ENCODE peak calls at places on chromosomes 2 and 18, in five cellular contexts. One of them, this sample, is unnamed.

GRCh38 chr2:54941248-54941984 is 108.8 kb downstream of the RTN4 start:
- DNase-seq in right cardiac atrium: no peak
- DNase-seq in 8988T: no peak
- DNase-seq in mucosa of gallbladder: no peak
- DNase-seq in DMS53: no peak
- DNase-seq in this sample: no peak

GRCh38 chr2:119252186-119253113 is 28.8 kb downstream of the STEAP3 start:
- DNase-seq in right cardiac atrium: no peak
- DNase-seq in 8988T: peak
- DNase-seq in mucosa of gallbladder: no peak
- DNase-seq in DMS53: no peak
- DNase-seq in this sample: no peak

GRCh38 chr2:107467414-107467813 is 359.3 kb upstream of the RGPD4 start:
- DNase-seq in right cardiac atrium: no peak
- DNase-seq in 8988T: no peak
- DNase-seq in mucosa of gallbladder: no peak
- DNase-seq in DMS53: no peak
- DNase-seq in this sample: no peak

GRCh38 chr18:12943200-12943599 is 4.6 kb upstream of the SEH1L start:
- DNase-seq in right cardiac atrium: no peak
- DNase-seq in 8988T: no peak
- DNase-seq in mucosa of gallbladder: no peak
- DNase-seq in DMS53: no peak
- DNase-seq in this sample: no peak

GRCh38 chr2:41914936-41915335 is 132.9 kb upstream of the PKDCC start:
- DNase-seq in right cardiac atrium: no peak
- DNase-seq in 8988T: no peak
- DNase-seq in mucosa of gallbladder: no peak
- DNase-seq in DMS53: no peak
- DNase-seq in this sample: no peak

GRCh38 chr2:85390941-85391669 is 19.1 kb downstream of the CAPG start:
- DNase-seq in right cardiac atrium: peak
- DNase-seq in 8988T: peak
- DNase-seq in mucosa of gallbladder: peak
- DNase-seq in DMS53: peak
- DNase-seq in this sample: peak

GRCh38 chr2:43269074-43269572 is 42.7 kb upstream of the ZFP36L2 start:
- DNase-seq in right cardiac atrium: peak
- DNase-seq in 8988T: no peak
- DNase-seq in mucosa of gallbladder: peak
- DNase-seq in DMS53: no peak
- DNase-seq in this sample: peak

GRCh38 chr2:124145982-124146381 is 120.9 kb downstream of the CNTNAP5 start:
- DNase-seq in right cardiac atrium: no peak
- DNase-seq in 8988T: no peak
- DNase-seq in mucosa of gallbladder: no peak
- DNase-seq in DMS53: peak
- DNase-seq in this sample: no peak

GRCh38 chr2:155169317-155169716 is 470.8 kb downstream of the KCNJ3 start:
- DNase-seq in right cardiac atrium: no peak
- DNase-seq in 8988T: no peak
- DNase-seq in mucosa of gallbladder: no peak
- DNase-seq in DMS53: peak
- DNase-seq in this sample: no peak

GRCh38 chr2:144826105-144826504 is 306.2 kb upstream of the ZEB2 start:
- DNase-seq in right cardiac atrium: no peak
- DNase-seq in 8988T: no peak
- DNase-seq in mucosa of gallbladder: no peak
- DNase-seq in DMS53: no peak
- DNase-seq in this sample: no peak

GRCh38 chr18:35376393-35376741 is 770 bp downstream of the ZNF396 start:
- DNase-seq in right cardiac atrium: peak
- DNase-seq in 8988T: no peak
- DNase-seq in mucosa of gallbladder: peak
- DNase-seq in DMS53: peak
- DNase-seq in this sample: peak

GRCh38 chr2:185618630-185619029 is 120.0 kb upstream of the FSIP2 start:
- DNase-seq in right cardiac atrium: no peak
- DNase-seq in 8988T: no peak
- DNase-seq in mucosa of gallbladder: no peak
- DNase-seq in DMS53: peak
- DNase-seq in this sample: no peak

GRCh38 chr2:191365089-191365488 is 119.9 kb downstream of the MYO1B start:
- DNase-seq in right cardiac atrium: no peak
- DNase-seq in 8988T: no peak
- DNase-seq in mucosa of gallbladder: no peak
- DNase-seq in DMS53: no peak
- DNase-seq in this sample: no peak

GRCh38 chr2:212539145-212539880 is 711 bp upstream of the ERBB4 start:
- DNase-seq in right cardiac atrium: peak
- DNase-seq in 8988T: no peak
- DNase-seq in mucosa of gallbladder: peak
- DNase-seq in DMS53: peak
- DNase-seq in this sample: peak

GRCh38 chr2:111946294-111947114 is 48.1 kb downstream of the MERTK start:
- DNase-seq in right cardiac atrium: no peak
- DNase-seq in 8988T: no peak
- DNase-seq in mucosa of gallbladder: peak
- DNase-seq in DMS53: peak
- DNase-seq in this sample: peak

GRCh38 chr18:25446972-25447371 is 95.0 kb upstream of the ZNF521 start:
- DNase-seq in right cardiac atrium: no peak
- DNase-seq in 8988T: no peak
- DNase-seq in mucosa of gallbladder: no peak
- DNase-seq in DMS53: peak
- DNase-seq in this sample: no peak

GRCh38 chr2:137964066-137964858 is at the start of gene HNMT:
- DNase-seq in right cardiac atrium: peak
- DNase-seq in 8988T: no peak
- DNase-seq in mucosa of gallbladder: peak
- DNase-seq in DMS53: peak
- DNase-seq in this sample: peak

GRCh38 chr2:72214429-72215143 is 66.9 kb upstream of the CYP26B1 start:
- DNase-seq in right cardiac atrium: no peak
- DNase-seq in 8988T: no peak
- DNase-seq in mucosa of gallbladder: no peak
- DNase-seq in DMS53: no peak
- DNase-seq in this sample: no peak

GRCh38 chr2:46352621-46353020 is 55.4 kb downstream of the EPAS1 start:
- DNase-seq in right cardiac atrium: peak
- DNase-seq in 8988T: no peak
- DNase-seq in mucosa of gallbladder: no peak
- DNase-seq in DMS53: no peak
- DNase-seq in this sample: no peak

GRCh38 chr2:149650006-149650405 is 62.4 kb upstream of the MMADHC start:
- DNase-seq in right cardiac atrium: no peak
- DNase-seq in 8988T: no peak
- DNase-seq in mucosa of gallbladder: no peak
- DNase-seq in DMS53: no peak
- DNase-seq in this sample: no peak

GRCh38 chr18:79396431-79397287 is 929 bp downstream of the NFATC1 start:
- DNase-seq in right cardiac atrium: peak
- DNase-seq in 8988T: peak
- DNase-seq in mucosa of gallbladder: no peak
- DNase-seq in DMS53: peak
- DNase-seq in this sample: peak

GRCh38 chr18:29383311-29384273 is 1206.7 kb upstream of the CDH2 start:
- DNase-seq in right cardiac atrium: no peak
- DNase-seq in 8988T: no peak
- DNase-seq in mucosa of gallbladder: no peak
- DNase-seq in DMS53: no peak
- DNase-seq in this sample: no peak

GRCh38 chr2:31785876-31786275 is 205.1 kb upstream of the SRD5A2 start:
- DNase-seq in right cardiac atrium: no peak
- DNase-seq in 8988T: no peak
- DNase-seq in mucosa of gallbladder: no peak
- DNase-seq in DMS53: peak
- DNase-seq in this sample: no peak

GRCh38 chr2:126359494-126359893 is 296.5 kb upstream of the GYPC start:
- DNase-seq in right cardiac atrium: no peak
- DNase-seq in 8988T: no peak
- DNase-seq in mucosa of gallbladder: no peak
- DNase-seq in DMS53: peak
- DNase-seq in this sample: no peak

GRCh38 chr2:52144588-52144987 is 1112.7 kb upstream of the NRXN1 start:
- DNase-seq in right cardiac atrium: no peak
- DNase-seq in 8988T: no peak
- DNase-seq in mucosa of gallbladder: no peak
- DNase-seq in DMS53: no peak
- DNase-seq in this sample: no peak

GRCh38 chr2:40962026-40962425 is 510.1 kb upstream of the SLC8A1 start:
- DNase-seq in right cardiac atrium: no peak
- DNase-seq in 8988T: no peak
- DNase-seq in mucosa of gallbladder: no peak
- DNase-seq in DMS53: no peak
- DNase-seq in this sample: no peak

GRCh38 chr2:30757737-30758136 is 49.5 kb downstream of the CAPN13 start:
- DNase-seq in right cardiac atrium: no peak
- DNase-seq in 8988T: no peak
- DNase-seq in mucosa of gallbladder: no peak
- DNase-seq in DMS53: no peak
- DNase-seq in this sample: no peak

GRCh38 chr2:73931531-73932500 is 5.1 kb downstream of the DGUOK start:
- DNase-seq in right cardiac atrium: no peak
- DNase-seq in 8988T: no peak
- DNase-seq in mucosa of gallbladder: no peak
- DNase-seq in DMS53: no peak
- DNase-seq in this sample: no peak

GRCh38 chr18:57776354-57776753 is 26.8 kb downstream of the ATP8B1 start:
- DNase-seq in right cardiac atrium: no peak
- DNase-seq in 8988T: no peak
- DNase-seq in mucosa of gallbladder: no peak
- DNase-seq in DMS53: no peak
- DNase-seq in this sample: no peak

GRCh38 chr2:20013061-20013721 is 723 bp upstream of the MATN3 start:
- DNase-seq in right cardiac atrium: no peak
- DNase-seq in 8988T: no peak
- DNase-seq in mucosa of gallbladder: no peak
- DNase-seq in DMS53: peak
- DNase-seq in this sample: no peak